ENCODE peak calls at places on chromosomes 16 and 17, in four cellular contexts. One of them, this sample, is unnamed.

GRCh38 chr17:1486802-1487695 is 5.4 kb downstream of the MYO1C start:
- DNase-seq in activated naive CD4-positive, alpha-beta T cell treated with anti-CD3 and anti-CD28 coated beads for 36 hours: peak
- DNase-seq in stomach: peak
- DNase-seq in C1 segment of cervical spinal cord: no peak
- DNase-seq in this sample: peak

GRCh38 chr16:25699069-25699468 is 7.3 kb downstream of the HS3ST4 start:
- DNase-seq in C1 segment of cervical spinal cord: no peak
- DNase-seq in stomach: no peak
- DNase-seq in activated naive CD4-positive, alpha-beta T cell treated with anti-CD3 and anti-CD28 coated beads for 36 hours: no peak
- DNase-seq in this sample: no peak

GRCh38 chr17:82003411-82004381 is 19.0 kb downstream of the CENPX start:
- DNase-seq in stomach: no peak
- DNase-seq in activated naive CD4-positive, alpha-beta T cell treated with anti-CD3 and anti-CD28 coated beads for 36 hours: no peak
- DNase-seq in C1 segment of cervical spinal cord: no peak
- DNase-seq in this sample: no peak

GRCh38 chr16:81485824-81486554 is 41.4 kb downstream of the CMIP start:
- DNase-seq in stomach: no peak
- DNase-seq in C1 segment of cervical spinal cord: no peak
- DNase-seq in activated naive CD4-positive, alpha-beta T cell treated with anti-CD3 and anti-CD28 coated beads for 36 hours: no peak
- DNase-seq in this sample: no peak

GRCh38 chr17:17605083-17605746 is 13.7 kb upstream of the PEMT start:
- DNase-seq in C1 segment of cervical spinal cord: no peak
- DNase-seq in stomach: no peak
- DNase-seq in activated naive CD4-positive, alpha-beta T cell treated with anti-CD3 and anti-CD28 coated beads for 36 hours: no peak
- DNase-seq in this sample: no peak

GRCh38 chr16:29321000-29321393 is 85.5 kb downstream of the NPIPB11 start:
- DNase-seq in stomach: no peak
- DNase-seq in C1 segment of cervical spinal cord: no peak
- DNase-seq in activated naive CD4-positive, alpha-beta T cell treated with anti-CD3 and anti-CD28 coated beads for 36 hours: no peak
- DNase-seq in this sample: no peak

GRCh38 chr17:57881143-57881542 is 31.3 kb upstream of the MRPS23 start:
- DNase-seq in activated naive CD4-positive, alpha-beta T cell treated with anti-CD3 and anti-CD28 coated beads for 36 hours: no peak
- DNase-seq in stomach: no peak
- DNase-seq in C1 segment of cervical spinal cord: no peak
- DNase-seq in this sample: no peak

GRCh38 chr17:72613411-72614292 is 478.8 kb downstream of the SLC39A11 start:
- DNase-seq in C1 segment of cervical spinal cord: no peak
- DNase-seq in stomach: no peak
- DNase-seq in activated naive CD4-positive, alpha-beta T cell treated with anti-CD3 and anti-CD28 coated beads for 36 hours: no peak
- DNase-seq in this sample: no peak

GRCh38 chr17:50893183-50893993 is 27.2 kb upstream of the TOB1 start:
- DNase-seq in C1 segment of cervical spinal cord: peak
- DNase-seq in stomach: no peak
- DNase-seq in activated naive CD4-positive, alpha-beta T cell treated with anti-CD3 and anti-CD28 coated beads for 36 hours: no peak
- DNase-seq in this sample: no peak

GRCh38 chr16:67296422-67296821 is 17.1 kb downstream of the PLEKHG4 start:
- DNase-seq in C1 segment of cervical spinal cord: no peak
- DNase-seq in activated naive CD4-positive, alpha-beta T cell treated with anti-CD3 and anti-CD28 coated beads for 36 hours: no peak
- DNase-seq in stomach: no peak
- DNase-seq in this sample: no peak

GRCh38 chr17:39979865-39980401 is 674 bp upstream of the PSMD3 start:
- DNase-seq in stomach: no peak
- DNase-seq in activated naive CD4-positive, alpha-beta T cell treated with anti-CD3 and anti-CD28 coated beads for 36 hours: peak
- DNase-seq in C1 segment of cervical spinal cord: no peak
- DNase-seq in this sample: no peak

GRCh38 chr16:86517652-86518258 is 7.4 kb downstream of the FOXF1 start:
- DNase-seq in C1 segment of cervical spinal cord: peak
- DNase-seq in stomach: peak
- DNase-seq in activated naive CD4-positive, alpha-beta T cell treated with anti-CD3 and anti-CD28 coated beads for 36 hours: peak
- DNase-seq in this sample: peak

GRCh38 chr17:7854851-7855642 is at the start of gene TMEM88:
- DNase-seq in C1 segment of cervical spinal cord: no peak
- DNase-seq in activated naive CD4-positive, alpha-beta T cell treated with anti-CD3 and anti-CD28 coated beads for 36 hours: no peak
- DNase-seq in stomach: no peak
- DNase-seq in this sample: peak

GRCh38 chr16:75476817-75477216 is 12.3 kb upstream of the TMEM170A start:
- DNase-seq in activated naive CD4-positive, alpha-beta T cell treated with anti-CD3 and anti-CD28 coated beads for 36 hours: no peak
- DNase-seq in C1 segment of cervical spinal cord: no peak
- DNase-seq in stomach: no peak
- DNase-seq in this sample: no peak

GRCh38 chr17:82108038-82108998 is 10.3 kb upstream of the FASN start:
- DNase-seq in C1 segment of cervical spinal cord: no peak
- DNase-seq in stomach: no peak
- DNase-seq in activated naive CD4-positive, alpha-beta T cell treated with anti-CD3 and anti-CD28 coated beads for 36 hours: no peak
- DNase-seq in this sample: no peak

GRCh38 chr17:19346351-19347255 is 15.9 kb downstream of the B9D1 start:
- DNase-seq in activated naive CD4-positive, alpha-beta T cell treated with anti-CD3 and anti-CD28 coated beads for 36 hours: no peak
- DNase-seq in stomach: peak
- DNase-seq in C1 segment of cervical spinal cord: no peak
- DNase-seq in this sample: no peak

GRCh38 chr16:31181102-31181830 is 1.3 kb downstream of the FUS start:
- DNase-seq in C1 segment of cervical spinal cord: no peak
- DNase-seq in activated naive CD4-positive, alpha-beta T cell treated with anti-CD3 and anti-CD28 coated beads for 36 hours: peak
- DNase-seq in stomach: peak
- DNase-seq in this sample: peak

GRCh38 chr16:88702364-88703210 is 3.6 kb downstream of the RNF166 start:
- DNase-seq in C1 segment of cervical spinal cord: no peak
- DNase-seq in activated naive CD4-positive, alpha-beta T cell treated with anti-CD3 and anti-CD28 coated beads for 36 hours: peak
- DNase-seq in stomach: no peak
- DNase-seq in this sample: no peak

GRCh38 chr17:76492989-76493501 is 8.2 kb downstream of the RHBDF2 start:
- DNase-seq in stomach: peak
- DNase-seq in activated naive CD4-positive, alpha-beta T cell treated with anti-CD3 and anti-CD28 coated beads for 36 hours: peak
- DNase-seq in C1 segment of cervical spinal cord: peak
- DNase-seq in this sample: no peak

GRCh38 chr17:49434821-49435581 is 20.3 kb upstream of the PHB1 start:
- DNase-seq in activated naive CD4-positive, alpha-beta T cell treated with anti-CD3 and anti-CD28 coated beads for 36 hours: peak
- DNase-seq in stomach: peak
- DNase-seq in C1 segment of cervical spinal cord: peak
- DNase-seq in this sample: peak

GRCh38 chr17:59372138-59372751 is 40.8 kb downstream of the YPEL2 start:
- DNase-seq in activated naive CD4-positive, alpha-beta T cell treated with anti-CD3 and anti-CD28 coated beads for 36 hours: no peak
- DNase-seq in stomach: peak
- DNase-seq in C1 segment of cervical spinal cord: no peak
- DNase-seq in this sample: no peak

GRCh38 chr17:703081-703875 is 11.4 kb downstream of the VPS53 start:
- DNase-seq in stomach: no peak
- DNase-seq in C1 segment of cervical spinal cord: no peak
- DNase-seq in activated naive CD4-positive, alpha-beta T cell treated with anti-CD3 and anti-CD28 coated beads for 36 hours: no peak
- DNase-seq in this sample: no peak

GRCh38 chr17:63446981-63447687 is 1.0 kb upstream of the CYB561 start:
- DNase-seq in stomach: peak
- DNase-seq in C1 segment of cervical spinal cord: no peak
- DNase-seq in activated naive CD4-positive, alpha-beta T cell treated with anti-CD3 and anti-CD28 coated beads for 36 hours: peak
- DNase-seq in this sample: no peak

GRCh38 chr17:511833-512251 is 159.2 kb upstream of the RPH3AL start:
- DNase-seq in stomach: no peak
- DNase-seq in C1 segment of cervical spinal cord: no peak
- DNase-seq in activated naive CD4-positive, alpha-beta T cell treated with anti-CD3 and anti-CD28 coated beads for 36 hours: no peak
- DNase-seq in this sample: no peak

GRCh38 chr16:86519649-86520316 is 9.5 kb downstream of the FOXF1 start:
- DNase-seq in C1 segment of cervical spinal cord: no peak
- DNase-seq in activated naive CD4-positive, alpha-beta T cell treated with anti-CD3 and anti-CD28 coated beads for 36 hours: peak
- DNase-seq in stomach: peak
- DNase-seq in this sample: peak

GRCh38 chr17:39925282-39926134 is 1.9 kb downstream of the ORMDL3 start:
- DNase-seq in stomach: no peak
- DNase-seq in activated naive CD4-positive, alpha-beta T cell treated with anti-CD3 and anti-CD28 coated beads for 36 hours: peak
- DNase-seq in C1 segment of cervical spinal cord: no peak
- DNase-seq in this sample: no peak

GRCh38 chr17:19904924-19905323 is 37.2 kb upstream of the ULK2 start:
- DNase-seq in activated naive CD4-positive, alpha-beta T cell treated with anti-CD3 and anti-CD28 coated beads for 36 hours: no peak
- DNase-seq in C1 segment of cervical spinal cord: no peak
- DNase-seq in stomach: no peak
- DNase-seq in this sample: no peak

GRCh38 chr17:29930399-29931010 is 477 bp upstream of the SSH2 start:
- DNase-seq in activated naive CD4-positive, alpha-beta T cell treated with anti-CD3 and anti-CD28 coated beads for 36 hours: no peak
- DNase-seq in C1 segment of cervical spinal cord: peak
- DNase-seq in stomach: no peak
- DNase-seq in this sample: peak

GRCh38 chr17:75654176-75654575 is 12.8 kb downstream of the RECQL5 start:
- DNase-seq in activated naive CD4-positive, alpha-beta T cell treated with anti-CD3 and anti-CD28 coated beads for 36 hours: no peak
- DNase-seq in stomach: no peak
- DNase-seq in C1 segment of cervical spinal cord: peak
- DNase-seq in this sample: no peak

GRCh38 chr17:4520881-4521600 is 22.4 kb downstream of the SPNS2 start:
- DNase-seq in stomach: peak
- DNase-seq in activated naive CD4-positive, alpha-beta T cell treated with anti-CD3 and anti-CD28 coated beads for 36 hours: no peak
- DNase-seq in C1 segment of cervical spinal cord: no peak
- DNase-seq in this sample: no peak

GRCh38 chr16:88968589-88969280 is 8.3 kb downstream of the CBFA2T3 start:
- DNase-seq in stomach: no peak
- DNase-seq in activated naive CD4-positive, alpha-beta T cell treated with anti-CD3 and anti-CD28 coated beads for 36 hours: no peak
- DNase-seq in C1 segment of cervical spinal cord: no peak
- DNase-seq in this sample: no peak

GRCh38 chr16:73036074-73036826 is 11.7 kb downstream of the ZFHX3 start:
- DNase-seq in C1 segment of cervical spinal cord: no peak
- DNase-seq in stomach: no peak
- DNase-seq in activated naive CD4-positive, alpha-beta T cell treated with anti-CD3 and anti-CD28 coated beads for 36 hours: no peak
- DNase-seq in this sample: peak

GRCh38 chr16:14310519-14310991 is 239.4 kb downstream of the MRTFB start:
- DNase-seq in stomach: no peak
- DNase-seq in activated naive CD4-positive, alpha-beta T cell treated with anti-CD3 and anti-CD28 coated beads for 36 hours: no peak
- DNase-seq in C1 segment of cervical spinal cord: no peak
- DNase-seq in this sample: no peak

GRCh38 chr16:76428858-76429257 is 151.7 kb downstream of the CNTNAP4 start:
- DNase-seq in stomach: no peak
- DNase-seq in C1 segment of cervical spinal cord: no peak
- DNase-seq in activated naive CD4-positive, alpha-beta T cell treated with anti-CD3 and anti-CD28 coated beads for 36 hours: no peak
- DNase-seq in this sample: no peak

GRCh38 chr16:30535777-30536190 is 1.1 kb upstream of the ZNF747 start:
- DNase-seq in stomach: peak
- DNase-seq in activated naive CD4-positive, alpha-beta T cell treated with anti-CD3 and anti-CD28 coated beads for 36 hours: peak
- DNase-seq in C1 segment of cervical spinal cord: peak
- DNase-seq in this sample: peak

GRCh38 chr16:57607676-57608461 is 20.6 kb upstream of the ADGRG1 start:
- DNase-seq in activated naive CD4-positive, alpha-beta T cell treated with anti-CD3 and anti-CD28 coated beads for 36 hours: peak
- DNase-seq in stomach: no peak
- DNase-seq in C1 segment of cervical spinal cord: no peak
- DNase-seq in this sample: no peak

GRCh38 chr16:53022374-53022773 is 30.3 kb downstream of the CHD9NB start:
- DNase-seq in stomach: peak
- DNase-seq in C1 segment of cervical spinal cord: no peak
- DNase-seq in activated naive CD4-positive, alpha-beta T cell treated with anti-CD3 and anti-CD28 coated beads for 36 hours: peak
- DNase-seq in this sample: peak